ENCODE peak calls at places on chromosomes 2 and 18, in nine cellular contexts. A is cardiac muscle cell; F is T1000; S is MCF 10A; Y is activated T-cell treated with anti-CD3 and anti-CD28 coated beads, Interleukin-2, amount 50 U/mL, for 72 hours; P is hepatic stellate cell; V is H54; C is dermis blood vessel endothelial cell; W is stimulated activated CD8-positive, alpha-beta memory T cell treated with anti-CD3 and anti-CD28 coated beads, Interleukin-4, amount 100 ng/mL, for 1 hour. E is an unnamed sample.

GRCh38 chr2:114113527-114113926 is 223.6 kb downstream of the ACTR3 start:
- DNase-seq in Y (no peak), V (no peak), W (no peak), C (no peak), S (no peak), A (no peak), F (no peak), P (no peak), E (no peak)

GRCh38 chr2:184756885-184757284 is 158.6 kb downstream of the ZNF804A start:
- DNase-seq in V (no peak), Y (no peak), W (no peak), S (no peak), P (no peak), A (no peak), C (no peak), F (no peak), E (no peak)

GRCh38 chr2:212032032-212032431 is 506.6 kb downstream of the ERBB4 start:
- DNase-seq in S (peak), Y (no peak), F (no peak), W (no peak), P (no peak), V (no peak), C (peak), A (no peak), E (no peak)

GRCh38 chr2:27977623-27978312 is 87.2 kb downstream of the BABAM2 start:
- DNase-seq in W (no peak), V (no peak), A (no peak), S (peak), Y (peak), C (peak), P (no peak), F (peak), E (peak)

GRCh38 chr2:26432856-26433255 is 31.1 kb downstream of the DRC1 start:
- DNase-seq in V (no peak), A (no peak), P (no peak), C (no peak), F (no peak), W (no peak), Y (no peak), S (no peak), E (no peak)

GRCh38 chr18:63271881-63272299 is 47.7 kb downstream of the BCL2 start:
- DNase-seq in C (no peak), F (no peak), V (no peak), S (no peak), W (no peak), A (no peak), P (no peak), Y (no peak), E (no peak)

GRCh38 chr2:205680067-205680466 is 2.2 kb upstream of the NRP2 start:
- DNase-seq in C (peak), V (peak), A (peak), Y (peak), W (no peak), F (peak), P (peak), S (peak), E (peak)

GRCh38 chr2:236541008-236541562 is 28.5 kb upstream of the ACKR3 start:
- DNase-seq in P (no peak), S (no peak), C (no peak), V (no peak), W (no peak), F (no peak), Y (no peak), A (no peak), E (no peak)

GRCh38 chr18:62781893-62782292 is 66.6 kb downstream of the PHLPP1 start:
- DNase-seq in C (peak), V (no peak), W (no peak), S (peak), P (peak), Y (no peak), F (no peak), A (no peak), E (peak)

GRCh38 chr18:5414546-5414945 is 119.0 kb upstream of the ZBTB14 start:
- DNase-seq in P (no peak), W (no peak), Y (no peak), A (peak), S (no peak), F (no peak), C (no peak), V (no peak), E (no peak)

GRCh38 chr2:160491922-160492371 is 1.7 kb downstream of the RBMS1 start:
- DNase-seq in P (peak), W (no peak), F (no peak), A (no peak), Y (no peak), C (peak), V (no peak), S (peak), E (no peak)

GRCh38 chr2:145930318-145930717 is 1410.4 kb upstream of the ZEB2 start:
- DNase-seq in P (no peak), V (no peak), C (no peak), A (no peak), F (no peak), S (no peak), Y (no peak), W (no peak), E (no peak)

GRCh38 chr2:158926478-158926948 is 41.9 kb upstream of the TANC1 start:
- DNase-seq in A (no peak), P (no peak), F (no peak), Y (no peak), W (no peak), S (peak), C (peak), V (no peak), E (no peak)

GRCh38 chr2:121483021-121483420 is 47.7 kb upstream of the RNU4ATAC start:
- DNase-seq in Y (no peak), F (no peak), W (no peak), A (no peak), V (no peak), C (peak), P (no peak), S (no peak), E (no peak)